ENCODE peak calls at places on chromosomes 1 and 21, in nine cellular contexts. X is EH; E is stimulated activated CD8-positive, alpha-beta memory T cell treated with anti-CD3 and anti-CD28 coated beads, Interleukin-7, amount 100 ng/mL, for 1 hour; I is globus pallidus; S is NCI-H1092 treated with DMSO at 0.1 percent for 48 hours; D is substantia nigra; Z is heart right ventricle; C is Right ventricle myocardium inferior; J is activated CD8-positive, alpha-beta memory T cell treated with anti-CD3 and anti-CD28 coated beads for 1 hour. K is an unnamed sample.

GRCh38 chr1:6922096-6922931 is 137.1 kb downstream of the CAMTA1 start:
- DNase-seq in X (peak; percentile 88), C (no peak), S (peak; percentile 91), Z (no peak), J (no peak), I (peak; percentile 49), E (no peak), D (no peak), K (peak; percentile 62)

GRCh38 chr1:205355054-205355453 is 1.7 kb downstream of the KLHDC8A start:
- DNase-seq in J (no peak), E (no peak), C (no peak), D (no peak), S (peak; percentile 63), Z (no peak), I (peak; percentile 69), X (peak; percentile 36), K (peak; percentile 65)

GRCh38 chr1:226945106-226945857 is 5.2 kb downstream of the COQ8A start:
- DNase-seq in I (no peak), J (no peak), D (no peak), E (no peak), X (no peak), C (no peak), Z (no peak), S (peak; percentile 94), K (no peak)

GRCh38 chr1:183593356-183593755 is 3.1 kb upstream of the NCF2 start:
- DNase-seq in X (no peak), E (no peak), C (no peak), S (no peak), D (no peak), J (no peak), Z (no peak), I (peak; percentile 59), K (peak; percentile 74)

GRCh38 chr1:38624341-38625039 is 235.1 kb downstream of the RRAGC start:
- DNase-seq in E (no peak), C (no peak), I (no peak), J (no peak), S (no peak), D (no peak), Z (peak; percentile 38), X (no peak), K (no peak)

GRCh38 chr1:35569956-35570355 is 3.2 kb upstream of the TFAP2E start:
- DNase-seq in Z (no peak), S (no peak), X (peak; percentile 47), C (no peak), E (no peak), J (no peak), D (no peak), I (no peak), K (no peak)

GRCh38 chr1:14017531-14017961 is 317.6 kb downstream of the PRDM2 start:
- DNase-seq in Z (no peak), C (no peak), I (peak; percentile 40), E (no peak), D (no peak), S (peak; percentile 10), X (no peak), J (no peak), K (peak; percentile 65)

GRCh38 chr1:199550384-199551067 is 477.0 kb upstream of the NR5A2 start:
- DNase-seq in X (peak; percentile 18), Z (no peak), J (no peak), I (no peak), S (no peak), D (no peak), E (no peak), C (no peak), K (peak; percentile 12)

GRCh38 chr1:8059161-8059622 is 33.1 kb upstream of the ERRFI1 start:
- DNase-seq in X (peak; percentile 82), E (no peak), D (no peak), S (no peak), Z (no peak), I (no peak), J (no peak), C (no peak), K (no peak)

GRCh38 chr1:150061632-150062101 is 5.9 kb upstream of the VPS45 start:
- DNase-seq in X (peak; percentile 91), I (no peak), S (no peak), Z (no peak), E (no peak), D (no peak), J (no peak), C (no peak), K (peak; percentile 67)

GRCh38 chr1:239386453-239387303 is at the start of gene CHRM3:
- DNase-seq in Z (no peak), D (no peak), S (no peak), E (no peak), C (peak; percentile 61), X (no peak), J (no peak), I (no peak), K (peak; percentile 29)

GRCh38 chr1:229024528-229025119 is 246.3 kb upstream of the RAB4A start:
- DNase-seq in X (peak; percentile 88), E (no peak), C (peak; percentile 66), J (no peak), Z (no peak), I (no peak), D (no peak), S (no peak), K (peak; percentile 44)

GRCh38 chr1:94878329-94878728 is 48.6 kb downstream of the CNN3 start:
- DNase-seq in X (no peak), D (no peak), S (no peak), E (no peak), Z (no peak), C (no peak), I (no peak), J (no peak), K (no peak)

GRCh38 chr1:10074855-10075418 is 42.2 kb downstream of the UBE4B start:
- DNase-seq in X (no peak), Z (no peak), C (no peak), D (no peak), E (no peak), S (no peak), I (peak; percentile 63), J (no peak), K (peak; percentile 80)

GRCh38 chr1:209657140-209657879 is 5.1 kb upstream of the LAMB3 start:
- DNase-seq in X (no peak), Z (no peak), I (no peak), C (peak; percentile 59), D (no peak), S (no peak), E (no peak), J (no peak), K (no peak)

GRCh38 chr1:112808861-112809684 is 93.9 kb upstream of the PPM1J start:
- DNase-seq in E (peak; percentile 42), S (peak; percentile 15), I (peak; percentile 66), C (peak; percentile 80), X (peak; percentile 71), D (peak; percentile 18), Z (peak; percentile 75), J (peak; percentile 36), K (peak; percentile 72)

GRCh38 chr1:157724537-157725213 is 24.1 kb upstream of the FCRL3 start:
- DNase-seq in S (no peak), C (no peak), Z (no peak), X (no peak), E (no peak), J (no peak), D (no peak), I (no peak), K (no peak)

GRCh38 chr1:156627313-156627880 is 8.2 kb downstream of the HAPLN2 start:
- DNase-seq in D (no peak), I (peak; percentile 57), C (no peak), J (no peak), S (peak; percentile 20), X (peak; percentile 73), Z (no peak), E (no peak), K (peak; percentile 65)

GRCh38 chr1:57138432-57139078 is 172.7 kb upstream of the C8B start:
- DNase-seq in E (no peak), I (peak; percentile 11), S (no peak), J (no peak), D (no peak), X (no peak), C (no peak), Z (no peak), K (peak; percentile 49)

GRCh38 chr1:102466487-102466886 is 469.8 kb upstream of the OLFM3 start:
- DNase-seq in X (no peak), Z (no peak), C (no peak), S (no peak), J (no peak), D (no peak), I (no peak), E (no peak), K (no peak)

GRCh38 chr1:929712-930632 is 6.2 kb downstream of the SAMD11 start:
- DNase-seq in C (no peak), D (no peak), Z (no peak), E (no peak), J (no peak), X (no peak), I (no peak), S (no peak), K (no peak)

GRCh38 chr1:205840524-205840923 is 9.4 kb downstream of the PM20D1 start:
- DNase-seq in Z (no peak), C (no peak), J (no peak), I (no peak), E (no peak), X (no peak), S (no peak), D (no peak), K (no peak)

GRCh38 chr1:19645544-19646252 is 1.6 kb downstream of the NBL1 start:
- DNase-seq in C (no peak), J (no peak), X (peak; percentile 56), Z (no peak), I (no peak), E (no peak), S (no peak), D (no peak), K (no peak)

GRCh38 chr1:89607888-89608626 is 24.9 kb upstream of the LRRC8C start:
- DNase-seq in C (no peak), E (peak; percentile 34), D (no peak), I (no peak), J (peak; percentile 47), Z (no peak), S (no peak), X (no peak), K (no peak)

GRCh38 chr1:101567582-101568189 is 330.9 kb downstream of the S1PR1 start:
- DNase-seq in E (peak; percentile 3), Z (peak; percentile 19), I (no peak), C (no peak), S (peak; percentile 38), J (peak; percentile 16), D (no peak), X (peak; percentile 35), K (no peak)

GRCh38 chr1:43774359-43774758 is 67.0 kb downstream of the ST3GAL3 start:
- DNase-seq in Z (no peak), S (no peak), D (no peak), E (no peak), X (peak; percentile 73), J (no peak), I (no peak), C (no peak), K (no peak)

GRCh38 chr1:169546087-169546995 is 39.9 kb downstream of the F5 start:
- DNase-seq in Z (no peak), D (no peak), J (peak; percentile 13), X (peak; percentile 77), I (peak; percentile 74), C (no peak), E (peak; percentile 23), S (peak; percentile 77), K (peak; percentile 88)

GRCh38 chr1:37174876-37175275 is 140.6 kb upstream of the GRIK3 start:
- DNase-seq in S (no peak), J (no peak), X (no peak), E (no peak), Z (no peak), D (no peak), I (no peak), C (no peak), K (no peak)

GRCh38 chr1:201676061-201676644 is 137.2 kb downstream of the NAV1 start:
- DNase-seq in E (no peak), I (no peak), S (no peak), D (no peak), J (no peak), C (no peak), Z (peak; percentile 41), X (peak; percentile 82), K (no peak)

GRCh38 chr21:18832950-18833349 is 429.4 kb upstream of the TMPRSS15 start:
- DNase-seq in E (no peak), D (no peak), S (no peak), Z (no peak), I (no peak), C (no peak), X (no peak), J (no peak), K (no peak)

GRCh38 chr1:234608720-234609527 is 1.1 kb downstream of the IRF2BP2 start:
- DNase-seq in J (peak; percentile 51), E (peak; percentile 47), I (peak; percentile 26), Z (peak; percentile 62), C (peak; percentile 78), X (no peak), S (no peak), D (no peak), K (no peak)

K was measured in pons.